ENCODE peak calls at places on chromosomes 12 and 14, in ten cellular contexts. I is HAP-1; T is heart right ventricle; R is T-helper 17 cell; O is H9; F is lung; A is SK-N-SH; P is right cardiac atrium; N is PC-3; K is naive thymus-derived CD4-positive, alpha-beta T cell. L is an unnamed sample. For H3K9me3, the result is how much of the 10 kb centered on the place peaks cover.

GRCh38 chr14:52067873-52068740 is 752 bp downstream of the NID2 start:
- DNase-seq in I (peak), T (peak), R (no peak), O (peak), F (no peak), A (peak), P (peak), N (peak), K (no peak), L (no peak)

GRCh38 chr14:54650331-54651017 is 83.5 kb downstream of the SAMD4A start:
- DNase-seq in I (peak), T (no peak), R (no peak), O (no peak), F (peak), A (no peak), P (peak), N (peak), K (no peak), L (no peak)

GRCh38 chr14:68687746-68688145 is 105.1 kb downstream of the ZFP36L1 start:
- DNase-seq in I (no peak), T (no peak), R (no peak), O (no peak), F (no peak), A (no peak), P (no peak), N (peak), K (no peak), L (no peak)

GRCh38 chr12:31331242-31331641 is 5.3 kb upstream of the SINHCAF start:
- DNase-seq in I (no peak), T (no peak), R (no peak), O (no peak), F (no peak), A (no peak), P (no peak), N (no peak), K (no peak), L (no peak)

GRCh38 chr14:87725318-87725717 is 267.7 kb downstream of the GALC start:
- DNase-seq in I (no peak), T (no peak), R (no peak), O (no peak), F (no peak), A (no peak), P (no peak), N (no peak), K (no peak), L (no peak)

GRCh38 chr12:20474443-20474842 is 106.1 kb downstream of the PDE3A start:
- DNase-seq in I (no peak), T (no peak), R (no peak), O (no peak), F (no peak), A (no peak), P (no peak), N (no peak), K (no peak), L (no peak)

GRCh38 chr12:8564656-8565055 is 24.0 kb upstream of the CLEC4E start:
- DNase-seq in I (no peak), T (no peak), R (no peak), O (peak), F (no peak), A (no peak), P (no peak), N (no peak), K (no peak), L (no peak)

GRCh38 chr12:28954333-28954732 is 194.7 kb upstream of the FAR2 start:
- DNase-seq in I (no peak), T (no peak), R (no peak), O (no peak), F (no peak), A (no peak), P (no peak), N (no peak), K (no peak), L (no peak)

GRCh38 chr12:76259660-76260389 is 88.4 kb downstream of the BBS10 start:
- DNase-seq in I (no peak), T (no peak), R (no peak), O (no peak), F (no peak), A (no peak), P (no peak), N (peak), K (no peak), L (no peak)

GRCh38 chr12:65368071-65368470 is 89.6 kb downstream of the MSRB3 start:
- DNase-seq in I (no peak), T (no peak), R (no peak), O (no peak), F (no peak), A (no peak), P (no peak), N (no peak), K (no peak), L (no peak)

GRCh38 chr12:122928891-122929538 is 33.1 kb upstream of the VPS37B start:
- DNase-seq in I (no peak), T (no peak), R (no peak), O (no peak), F (no peak), A (no peak), P (no peak), N (no peak), K (no peak), L (no peak)

GRCh38 chr12:79558924-79559469 is 131.8 kb downstream of the PAWR start:
- DNase-seq in I (no peak), T (no peak), R (no peak), O (no peak), F (no peak), A (no peak), P (no peak), N (no peak), K (no peak), L (peak)
- H3K9me3 ChIP-seq in I (under half), T (under half), R (under half), O (under half), F (under half), A (under half), P (under half), N (under half), K (under half), L (under half)

GRCh38 chr12:90301734-90302133 is 593.1 kb upstream of the ATP2B1 start:
- DNase-seq in I (no peak), T (no peak), R (no peak), O (no peak), F (no peak), A (peak), P (no peak), N (no peak), K (no peak), L (no peak)
- H3K9me3 ChIP-seq in I (under half), T (under half), R (under half), O (under half), F (under half), A (under half), P (under half), N (under half), K (under half), L (under half)

GRCh38 chr12:132950844-132951535 is 5.1 kb downstream of the ZNF605 start:
- DNase-seq in I (no peak), T (no peak), R (no peak), O (no peak), F (no peak), A (no peak), P (no peak), N (no peak), K (no peak), L (no peak)
- H3K9me3 ChIP-seq in I (under half), T (under half), R (under half), O (under half), F (under half), A (under half), P (under half), N (under half), K (under half), L (under half)

GRCh38 chr12:63362166-63362565 is 211.2 kb upstream of the AVPR1A start:
- DNase-seq in I (no peak), T (no peak), R (no peak), O (no peak), F (no peak), A (no peak), P (no peak), N (no peak), K (no peak), L (no peak)
- H3K9me3 ChIP-seq in I (under half), T (under half), R (under half), O (under half), F (under half), A (under half), P (under half), N (under half), K (under half), L (under half)

GRCh38 chr14:82533351-82533750 is 999.7 kb upstream of the SEL1L start:
- DNase-seq in I (peak), T (no peak), R (no peak), O (no peak), F (no peak), A (no peak), P (no peak), N (no peak), K (no peak), L (no peak)

DNA sequence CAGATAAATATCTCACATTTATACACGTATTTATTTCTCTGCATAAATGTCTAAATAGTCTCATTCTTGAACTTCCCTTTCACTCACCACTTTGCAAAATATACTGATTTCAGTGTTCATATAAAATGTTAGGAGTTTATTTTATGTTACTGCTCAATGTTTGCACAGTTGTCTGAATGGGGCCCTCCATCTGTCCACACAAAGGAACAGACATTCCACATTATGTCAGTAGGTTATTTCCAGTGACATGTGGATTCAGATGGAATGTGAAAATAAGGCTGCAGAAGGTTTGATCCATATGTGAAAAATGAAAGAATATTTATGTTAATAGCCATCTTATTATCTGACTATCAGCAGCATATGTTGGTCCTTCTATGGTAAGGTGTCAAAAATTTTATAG is 994.4 kb upstream of the SEL1L start:
- DNase-seq in I (no peak), T (no peak), R (no peak), O (no peak), F (no peak), A (no peak), P (no peak), N (no peak), K (no peak), L (no peak)
- H3K9me3 ChIP-seq in I (under half), T (under half), R (under half), O (under half), F (under half), A (under half), P (under half), N (under half), K (under half), L (under half)

DNA sequence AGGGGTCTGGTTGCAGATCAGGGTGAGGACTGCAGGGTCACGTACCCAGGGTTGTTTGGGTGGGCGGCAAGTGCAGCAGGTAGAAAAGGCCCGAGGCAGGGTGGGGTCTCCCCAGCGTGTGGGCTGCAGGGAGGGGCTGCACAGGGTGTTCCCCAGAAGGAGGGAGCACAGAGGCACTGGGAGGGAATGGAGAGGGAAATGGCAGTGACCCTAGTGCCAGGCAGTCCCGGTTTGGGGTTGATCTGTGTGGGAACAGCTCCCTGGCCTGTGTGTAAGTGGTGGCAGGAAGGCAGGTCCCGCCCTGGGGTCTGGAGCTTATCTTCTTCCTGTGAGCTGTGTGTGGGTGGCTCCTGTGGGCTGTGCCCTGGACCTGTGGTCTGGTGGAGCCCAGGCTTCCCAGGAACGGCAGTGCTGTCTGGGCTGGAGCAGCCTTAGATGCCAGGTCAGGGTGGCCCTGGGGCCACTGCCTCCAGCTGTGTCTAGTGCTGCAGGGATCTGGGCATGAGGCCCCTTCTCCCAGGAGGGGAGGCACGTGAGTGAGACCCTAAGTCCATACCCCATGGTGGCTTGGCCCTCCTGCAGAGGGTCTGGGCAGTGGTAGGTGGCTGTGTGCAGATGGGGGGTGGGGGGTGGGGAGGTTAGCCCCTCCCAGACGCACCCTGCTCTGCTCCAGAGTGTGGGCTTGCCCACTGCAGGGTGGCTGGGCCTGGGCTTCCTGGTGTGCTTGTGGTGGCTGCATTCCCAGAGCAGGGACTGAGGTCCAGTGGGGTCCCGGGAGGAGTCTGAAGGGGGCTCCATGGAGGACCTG is 363.5 kb downstream of the TMEM121 start:
- DNase-seq in I (no peak), T (peak), R (no peak), O (no peak), F (no peak), A (peak), P (peak), N (no peak), K (no peak), L (no peak)
- H3K9me3 ChIP-seq in I (under half), T (under half), R (under half), O (half or more), F (under half), A (under half), P (under half), N (under half), K (under half), L (under half)

DNA sequence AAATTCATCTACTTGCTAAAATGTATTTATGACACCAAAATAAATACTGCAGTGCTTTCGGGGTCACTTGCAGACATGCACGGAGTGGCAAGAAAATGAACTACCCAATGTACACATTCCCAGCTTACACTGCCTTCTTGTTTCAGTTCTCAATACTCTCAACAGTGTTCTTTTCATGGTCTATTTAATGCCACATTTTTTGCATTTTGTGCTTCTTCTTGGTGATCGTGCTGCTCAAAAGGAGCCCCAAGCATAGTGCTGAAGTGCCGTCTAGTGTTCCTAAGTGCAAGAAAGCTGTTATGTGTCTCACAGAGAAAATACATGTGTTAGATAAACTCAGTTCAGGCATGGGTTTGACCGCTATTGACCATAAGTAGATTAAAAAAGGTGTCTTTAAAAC is 127.9 kb downstream of the PRKD1 start:
- DNase-seq in I (no peak), T (no peak), R (no peak), O (no peak), F (no peak), A (no peak), P (no peak), N (no peak), K (no peak), L (no peak)
- H3K9me3 ChIP-seq in I (under half), T (under half), R (under half), O (under half), F (under half), A (under half), P (under half), N (under half), K (under half), L (under half)

GRCh38 chr12:60191676-60192359 is 596.0 kb downstream of the SLC16A7 start:
- DNase-seq in I (no peak), T (no peak), R (no peak), O (no peak), F (no peak), A (no peak), P (no peak), N (peak), K (no peak), L (no peak)
- H3K9me3 ChIP-seq in I (under half), T (under half), R (under half), O (under half), F (under half), A (under half), P (under half), N (under half), K (under half), L (under half)